ENCODE peak calls at places on chromosomes 7 and 10, in four cellular contexts. D, E, K and G are unnamed samples.

GRCh38 chr7:44750921-44751571 is 2.4 kb downstream of the ZMIZ2 start:
- DNase-seq in K (no peak), D (peak), E (peak), G (no peak)

GRCh38 chr10:12797471-12798262 is 203.8 kb downstream of the CCDC3 start:
- DNase-seq in K (no peak), D (no peak), E (no peak), G (no peak)

GRCh38 chr7:73668103-73668937 is 689 bp downstream of the VPS37D start:
- DNase-seq in E (no peak), D (no peak), K (no peak), G (peak)

GRCh38 chr10:123583639-123584418 is 82.3 kb upstream of the GPR26 start:
- DNase-seq in K (no peak), D (peak), E (peak), G (peak)

GRCh38 chr7:20064181-20064970 is 152.8 kb downstream of the MACC1 start:
- DNase-seq in E (no peak), D (no peak), K (no peak), G (peak)

GRCh38 chr7:138239244-138239643 is 163.0 kb downstream of the AKR1D1 start:
- DNase-seq in D (no peak), K (peak), E (no peak), G (no peak)

GRCh38 chr7:1926908-1927306 is 256.8 kb downstream of the ELFN1 start:
- DNase-seq in D (no peak), E (no peak), K (no peak), G (no peak)

GRCh38 chr7:111735661-111736323 is 173.5 kb upstream of the IMMP2L start:
- DNase-seq in K (peak), E (peak), D (peak), G (peak)

GRCh38 chr10:81514811-81515210 is 360.2 kb upstream of the NRG3 start:
- DNase-seq in E (no peak), K (no peak), D (no peak), G (no peak)

GRCh38 chr10:97812696-97813095 is 36.9 kb upstream of the GOLGA7B start:
- DNase-seq in K (no peak), E (no peak), D (no peak), G (no peak)

GRCh38 chr7:47757946-47758371 is 176.0 kb upstream of the TNS3 start:
- DNase-seq in K (no peak), E (peak), D (peak), G (no peak)

GRCh38 chr10:44774676-44775401 is 136.3 kb upstream of the TMEM72 start:
- DNase-seq in E (no peak), K (no peak), D (no peak), G (no peak)

GRCh38 chr7:23226841-23227450 is 19.6 kb upstream of the GPNMB start:
- DNase-seq in D (no peak), K (no peak), E (no peak), G (no peak)

GRCh38 chr10:117967149-117967548 is 79.6 kb downstream of the RAB11FIP2 start:
- DNase-seq in E (no peak), K (no peak), D (no peak), G (peak)

GRCh38 chr10:75502389-75502788 is 71.0 kb downstream of the LRMDA start:
- DNase-seq in K (no peak), E (no peak), D (no peak), G (no peak)

GRCh38 chr7:80950550-80950967 is 31.7 kb upstream of the SEMA3C start:
- DNase-seq in D (no peak), K (no peak), E (no peak), G (peak)

GRCh38 chr7:5266148-5267028 is 16.4 kb upstream of the SLC29A4 start:
- DNase-seq in D (no peak), E (peak), K (no peak), G (peak)

GRCh38 chr7:46165281-46165680 is 244.2 kb upstream of the IGFBP3 start:
- DNase-seq in K (no peak), E (no peak), D (no peak), G (no peak)

GRCh38 chr10:93827035-93827804 is 66.6 kb upstream of the SLC35G1 start:
- DNase-seq in K (no peak), E (no peak), D (no peak), G (no peak)

GRCh38 chr7:17526621-17527020 is 228.2 kb downstream of the AHR start:
- DNase-seq in K (no peak), E (no peak), D (no peak), G (no peak)

GRCh38 chr7:99709260-99709659 is 25.7 kb downstream of the CYP3A7 start:
- DNase-seq in E (no peak), D (no peak), K (no peak), G (no peak)

GRCh38 chr7:129053938-129054437 is 923 bp downstream of the TNPO3 start:
- DNase-seq in D (peak), E (no peak), K (peak), G (no peak)

GRCh38 chr10:34824870-34825269 is 9.8 kb upstream of the PARD3 start:
- DNase-seq in E (no peak), K (no peak), D (peak), G (no peak)

GRCh38 chr10:118723467-118723866 is 31.3 kb downstream of the CACUL1 start:
- DNase-seq in D (no peak), E (no peak), K (no peak), G (no peak)